ENCODE peak calls at places on chromosome 16, in six cellular contexts. J is mucosa of descending colon, O is GM10248, S is fibroblast of pulmonary artery, T is endothelial cell, U is ascending aorta. N is an unnamed sample.

GRCh38 chr16:82061861-82062525 is 26.9 kb downstream of the HSD17B2 start:
- DNase-seq in O (peak), U (no peak), S (peak), J (no peak), T (peak), N (no peak)

GRCh38 chr16:11914759-11915643 is 755 bp downstream of the GSPT1 start:
- DNase-seq in O (peak), S (peak), T (peak), J (peak), U (no peak), N (peak)

GRCh38 chr16:62760398-62760797 is 724.2 kb upstream of the CDH8 start:
- DNase-seq in S (no peak), O (no peak), U (no peak), T (no peak), J (no peak), N (no peak)

GRCh38 chr16:24139282-24139681 is 116.9 kb upstream of the CACNG3 start:
- DNase-seq in U (no peak), J (no peak), O (no peak), T (no peak), S (no peak), N (no peak)

GRCh38 chr16:81284995-81285600 is 29.7 kb upstream of the GAN start:
- DNase-seq in U (no peak), T (no peak), O (no peak), J (no peak), S (no peak), N (no peak)

GRCh38 chr16:52861614-52862022 is 191.1 kb downstream of the CHD9NB start:
- DNase-seq in J (no peak), U (no peak), S (peak), O (no peak), T (peak), N (no peak)

GRCh38 chr16:10490141-10490540 is 90.3 kb downstream of the EMP2 start:
- DNase-seq in T (no peak), S (no peak), O (no peak), U (no peak), J (no peak), N (no peak)

GRCh38 chr16:30748634-30749445 is 615 bp downstream of the PHKG2 start:
- DNase-seq in T (peak), S (peak), J (no peak), O (peak), U (no peak), N (no peak)

GRCh38 chr16:82625066-82625968 is 1.5 kb upstream of the CDH13 start:
- DNase-seq in U (no peak), S (no peak), T (no peak), J (no peak), O (no peak), N (no peak)

GRCh38 chr16:81641403-81642106 is 137.5 kb upstream of the PLCG2 start:
- DNase-seq in S (no peak), U (no peak), J (no peak), O (no peak), T (no peak), N (no peak)

GRCh38 chr16:30619207-30619606 is 9.0 kb upstream of the ZNF689 start:
- DNase-seq in O (no peak), S (peak), T (no peak), J (no peak), U (no peak), N (no peak)

GRCh38 chr16:10188236-10188635 is 6.0 kb upstream of the GRIN2A start:
- DNase-seq in U (no peak), O (no peak), S (no peak), J (no peak), T (no peak), N (no peak)

GRCh38 chr16:2482181-2483107 is 7.5 kb downstream of the TBC1D24 start:
- DNase-seq in U (no peak), T (no peak), J (no peak), S (peak), O (no peak), N (peak)

GRCh38 chr16:87185313-87185712 is 131.9 kb downstream of the C16orf95 start:
- DNase-seq in O (no peak), J (no peak), U (no peak), T (no peak), S (no peak), N (no peak)
- TF ChIP-seq CTCF in O (no peak), J (no peak), U (no peak), T (no peak), S (peak), N (no peak)

GRCh38 chr16:57755061-57755684 is 19.6 kb downstream of the KATNB1 start:
- DNase-seq in O (no peak), T (no peak), J (no peak), U (no peak), S (no peak), N (no peak)
- TF ChIP-seq CTCF in O (no peak), T (no peak), J (no peak), U (no peak), S (no peak), N (no peak)

GRCh38 chr16:85565340-85565739 is 47.8 kb upstream of the GSE1 start:
- DNase-seq in J (no peak), O (no peak), S (no peak), T (no peak), U (no peak), N (no peak)

GRCh38 chr16:85563031-85563430 is 50.1 kb upstream of the GSE1 start:
- DNase-seq in T (no peak), J (no peak), U (no peak), S (no peak), O (no peak), N (no peak)

GRCh38 chr16:85565796-85566501 is 47.2 kb upstream of the GSE1 start:
- DNase-seq in J (no peak), U (no peak), O (no peak), T (no peak), S (no peak), N (no peak)

GRCh38 chr16:85563515-85564276 is 49.4 kb upstream of the GSE1 start:
- DNase-seq in T (peak), J (peak), S (peak), U (no peak), O (no peak), N (peak)

GRCh38 chr16:85564277-85565051 is 48.7 kb upstream of the GSE1 start:
- DNase-seq in J (no peak), O (no peak), S (no peak), U (no peak), T (no peak), N (no peak)
- TF ChIP-seq CTCF in J (peak), O (peak), S (peak), U (no peak), T (peak), N (peak)

GRCh38 chr16:4273858-4274291 is 1.1 kb upstream of the TFAP4 start:
- DNase-seq in O (peak), S (peak), U (no peak), J (peak), T (peak), N (no peak)
- TF ChIP-seq CTCF in O (no peak), S (no peak), U (peak), J (no peak), T (peak), N (peak)

DNA sequence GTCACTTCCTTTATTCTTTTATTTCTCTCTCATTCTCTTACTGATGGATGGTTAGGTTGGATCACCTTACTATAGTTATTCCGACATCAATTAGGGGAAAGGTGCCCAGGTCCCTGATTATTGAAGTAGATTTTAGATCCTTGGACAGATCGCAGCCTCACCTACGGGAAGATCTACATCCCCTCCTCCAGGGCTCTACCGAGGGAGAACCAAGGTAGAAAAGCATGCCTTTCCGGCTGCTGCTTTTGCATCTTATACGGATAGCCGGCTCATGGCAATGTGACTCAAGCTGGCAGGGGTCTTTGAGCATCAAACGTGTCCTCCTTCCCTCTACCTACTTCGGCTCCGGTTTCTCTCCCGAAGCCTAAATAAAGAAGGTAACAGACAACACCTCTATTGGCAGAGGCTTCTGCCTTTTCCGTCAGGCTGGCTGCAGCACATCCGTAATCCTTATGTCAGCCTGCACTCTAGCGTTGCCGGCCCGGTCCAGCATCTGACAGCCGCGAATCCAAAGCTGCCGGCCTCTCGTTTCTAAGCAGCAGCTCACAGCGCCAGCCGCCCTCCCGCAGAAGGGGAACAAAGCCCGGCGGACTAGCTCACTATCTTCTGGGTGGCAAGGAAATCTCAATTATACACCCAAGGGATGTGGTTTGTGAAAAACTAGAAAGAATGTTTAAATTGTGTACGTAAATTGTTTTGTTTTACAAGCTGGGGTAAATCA is 46.9 kb downstream of the IRX6 start:
- DNase-seq in J (no peak), U (no peak), T (peak), O (no peak), S (peak), N (no peak)
- TF ChIP-seq CTCF in J (no peak), U (no peak), T (no peak), O (peak), S (peak), N (no peak)

DNA sequence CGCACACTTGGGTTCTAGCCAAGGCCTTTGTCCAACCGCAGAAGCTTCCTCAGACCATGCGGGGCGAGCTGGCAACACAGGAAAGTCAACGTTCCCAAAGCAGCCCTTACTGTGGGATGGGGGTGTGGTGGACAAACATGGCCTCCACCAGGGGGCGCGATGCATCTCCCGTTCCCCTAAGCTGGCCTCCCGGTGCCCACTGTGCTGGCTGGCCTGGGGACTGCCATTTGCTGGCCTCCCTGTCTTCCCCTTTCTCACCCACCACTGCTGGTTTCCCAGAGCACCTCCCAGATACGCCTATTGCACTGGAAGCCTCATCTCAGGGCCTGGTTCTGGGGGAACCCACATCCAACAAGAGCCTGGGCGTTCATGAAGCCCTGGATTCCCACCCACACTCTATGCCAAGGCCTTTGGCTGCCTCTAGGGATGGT is 145.3 kb downstream of the IRF8 start:
- DNase-seq in O (peak), J (no peak), S (peak), U (no peak), T (peak), N (no peak)
- TF ChIP-seq CTCF in O (peak), J (no peak), S (peak), U (no peak), T (peak), N (peak)

GRCh38 chr16:26569793-26570192 is 496.9 kb upstream of the C16orf82 start:
- DNase-seq in T (peak), J (no peak), O (no peak), U (no peak), S (no peak), N (no peak)
- TF ChIP-seq CTCF in T (no peak), J (no peak), O (peak), U (no peak), S (no peak), N (no peak)